ENCODE peak calls at places on chromosomes 2 and 18, in four cellular contexts. P, D, X and B are unnamed samples.

GRCh38 chr2:151757861-151758260 is 23.6 kb upstream of the NEB start:
- DNase-seq in P (no peak), D (no peak), X (no peak), B (no peak)

GRCh38 chr2:195543902-195544894 is 112.8 kb upstream of the SLC39A10 start:
- DNase-seq in P (no peak), X (no peak), D (no peak), B (no peak)

GRCh38 chr18:77300579-77300978 is 50.9 kb downstream of the GALR1 start:
- DNase-seq in X (no peak), D (no peak), P (no peak), B (no peak)

GRCh38 chr18:36942264-36942663 is 113.3 kb downstream of the KIAA1328 start:
- DNase-seq in D (peak; percentile 20), P (no peak), X (peak; percentile 11), B (no peak)

GRCh38 chr2:40043641-40044040 is 264.6 kb upstream of the THUMPD2 start:
- DNase-seq in X (no peak), D (no peak), P (no peak), B (no peak)

GRCh38 chr18:8858888-8859511 is 153.6 kb downstream of the MTCL1 start:
- DNase-seq in D (no peak), X (no peak), P (no peak), B (no peak)

GRCh38 chr2:85277416-85278158 is 50.2 kb downstream of the TGOLN2 start:
- DNase-seq in P (peak; percentile 50), X (peak; percentile 61), D (no peak), B (no peak)

GRCh38 chr18:48743046-48743445 is 204.2 kb downstream of the CTIF start:
- DNase-seq in D (no peak), P (peak; percentile 32), X (no peak), B (no peak)

GRCh38 chr18:67417864-67418523 is 98.5 kb downstream of the DSEL start:
- DNase-seq in X (no peak), D (no peak), P (no peak), B (no peak)

GRCh38 chr2:119748135-119748534 is 11.6 kb upstream of the PTPN4 start:
- DNase-seq in P (no peak), X (no peak), D (no peak), B (no peak)

GRCh38 chr2:68732036-68732435 is 2.6 kb upstream of the ARHGAP25 start:
- DNase-seq in P (no peak), X (no peak), D (no peak), B (no peak)

GRCh38 chr2:226308981-226309380 is 490.6 kb downstream of the IRS1 start:
- DNase-seq in D (no peak), X (no peak), P (no peak), B (no peak)

GRCh38 chr2:200975672-200976071 is 12.2 kb upstream of the ORC2 start:
- DNase-seq in D (no peak), X (no peak), P (no peak), B (no peak)

GRCh38 chr18:58313491-58314032 is 269.5 kb downstream of the NEDD4L start:
- DNase-seq in X (no peak), P (peak; percentile 78), D (no peak), B (no peak)

GRCh38 chr18:35473562-35473961 is 24.2 kb downstream of the INO80C start:
- DNase-seq in D (no peak), P (no peak), X (no peak), B (no peak)

GRCh38 chr18:21740474-21740723 is 193 bp upstream of the MIB1 start:
- DNase-seq in P (peak; percentile 99), X (no peak), D (no peak), B (peak; percentile 99)

GRCh38 chr2:82320296-82320695 is 2015.7 kb upstream of the LRRTM1 start:
- DNase-seq in P (no peak), X (no peak), D (no peak), B (no peak)

GRCh38 chr2:193824474-193824873 is 1629.7 kb upstream of the TMEFF2 start:
- DNase-seq in P (no peak), X (no peak), D (no peak), B (no peak)

GRCh38 chr2:216206821-216207220 is 97.7 kb downstream of the XRCC5 start:
- DNase-seq in D (no peak), P (no peak), X (no peak), B (no peak)

GRCh38 chr2:24816404-24816803 is 23.2 kb downstream of the CENPO start:
- DNase-seq in P (peak; percentile 3), X (no peak), D (no peak), B (no peak)

GRCh38 chr2:70999362-70999761 is 4.7 kb upstream of the TEX261 start:
- DNase-seq in P (peak; percentile 37), X (no peak), D (no peak), B (no peak)

GRCh38 chr18:75864816-75865215 is 437.3 kb upstream of the SMIM21 start:
- DNase-seq in X (no peak), D (no peak), P (no peak), B (no peak)

GRCh38 chr2:109124982-109125594 is 3.9 kb upstream of the SH3RF3 start:
- DNase-seq in P (no peak), D (no peak), X (peak; percentile 27), B (peak; percentile 9)

GRCh38 chr2:195863564-195863963 is 205.1 kb downstream of the DNAH7 start:
- DNase-seq in P (no peak), D (no peak), X (no peak), B (no peak)

GRCh38 chr2:195535911-195536522 is 121.0 kb upstream of the SLC39A10 start:
- DNase-seq in P (peak; percentile 33), X (no peak), D (no peak), B (peak; percentile 72)

GRCh38 chr2:119029297-119029696 is 87.3 kb downstream of the MARCO start:
- DNase-seq in X (no peak), P (no peak), D (no peak), B (no peak)

GRCh38 chr18:23503038-23503966 is at the start of gene RMC1:
- DNase-seq in P (peak; percentile 96), D (peak; percentile 97), X (peak; percentile 99), B (peak; percentile 98)

GRCh38 chr2:183950673-183951072 is 647.7 kb upstream of the ZNF804A start:
- DNase-seq in P (no peak), D (no peak), X (no peak), B (no peak)

GRCh38 chr2:208366215-208367132 is 40.1 kb upstream of the PTH2R start:
- DNase-seq in X (no peak), D (no peak), P (no peak), B (no peak)

GRCh38 chr2:236642584-236643291 is 73.1 kb downstream of the ACKR3 start:
- DNase-seq in X (no peak), D (no peak), P (peak; percentile 58), B (no peak)

GRCh38 chr2:175054340-175054739 is 49.2 kb upstream of the CHN1 start:
- DNase-seq in D (no peak), P (no peak), X (no peak), B (no peak)

GRCh38 chr18:59915606-59916005 is 15.8 kb downstream of the PMAIP1 start:
- DNase-seq in X (no peak), D (no peak), P (no peak), B (no peak)

GRCh38 chr2:215917953-215918620 is 95.3 kb downstream of the MREG start:
- DNase-seq in P (no peak), D (no peak), X (no peak), B (no peak)

GRCh38 chr18:36808681-36809080 is 20.1 kb downstream of the TPGS2 start:
- DNase-seq in P (no peak), X (no peak), D (no peak), B (no peak)

GRCh38 chr18:79597176-79598045 is 82.2 kb upstream of the CTDP1 start:
- DNase-seq in X (peak; percentile 0), P (no peak), D (no peak), B (no peak)

GRCh38 chr18:59646946-59647307 is 50.3 kb downstream of the CCBE1 start:
- DNase-seq in D (no peak), X (no peak), P (no peak), B (no peak)

GRCh38 chr2:157827377-157827776 is 48.8 kb downstream of the ACVR1 start:
- DNase-seq in D (no peak), P (no peak), X (no peak), B (no peak)

GRCh38 chr2:24313744-24314632 is 46.3 kb downstream of the ITSN2 start:
- DNase-seq in P (no peak), D (no peak), X (no peak), B (no peak)

DNA sequence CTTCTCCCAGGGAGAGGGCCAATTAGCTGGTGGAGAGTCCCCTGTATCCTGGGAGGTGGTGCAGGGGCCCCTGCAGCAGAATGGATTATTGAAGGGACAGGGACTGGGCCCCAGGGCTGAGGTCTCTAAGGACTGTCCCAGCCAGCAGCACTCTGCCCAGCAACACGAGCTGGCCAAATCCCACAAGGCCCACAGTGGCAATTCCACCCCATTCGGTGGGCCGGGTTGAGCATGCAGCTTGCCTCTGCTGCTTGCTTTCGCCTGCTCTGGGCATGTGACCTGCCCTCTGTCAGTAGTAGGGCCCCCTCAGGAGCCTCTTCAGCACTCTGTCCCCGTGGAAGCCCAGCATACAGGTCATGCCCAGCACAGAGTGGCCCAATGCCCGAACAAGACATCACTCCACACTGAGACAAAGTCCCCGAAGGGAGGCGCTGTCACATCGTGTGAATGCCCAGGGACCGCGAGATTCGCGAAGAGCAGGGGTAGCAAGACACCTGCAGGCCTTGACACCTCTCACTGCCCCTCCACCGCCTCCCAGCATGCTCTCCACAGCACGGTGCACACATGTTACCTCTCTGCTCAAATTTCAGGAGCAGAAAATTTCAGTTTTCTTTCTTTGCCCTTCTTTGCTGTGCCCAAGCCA is 65.4 kb downstream of the CRACDL start:
- DNase-seq in P (no peak), D (no peak), X (no peak), B (no peak)
- TF ChIP-seq CTCF in P (no peak), D (no peak), X (no peak), B (no peak)

GRCh38 chr2:57602738-57603137 is 443.9 kb upstream of the VRK2 start:
- DNase-seq in P (no peak), D (no peak), X (no peak), B (no peak)

GRCh38 chr2:57598552-57598951 is 448.1 kb upstream of the VRK2 start:
- DNase-seq in D (no peak), X (no peak), P (no peak), B (no peak)

DNA sequence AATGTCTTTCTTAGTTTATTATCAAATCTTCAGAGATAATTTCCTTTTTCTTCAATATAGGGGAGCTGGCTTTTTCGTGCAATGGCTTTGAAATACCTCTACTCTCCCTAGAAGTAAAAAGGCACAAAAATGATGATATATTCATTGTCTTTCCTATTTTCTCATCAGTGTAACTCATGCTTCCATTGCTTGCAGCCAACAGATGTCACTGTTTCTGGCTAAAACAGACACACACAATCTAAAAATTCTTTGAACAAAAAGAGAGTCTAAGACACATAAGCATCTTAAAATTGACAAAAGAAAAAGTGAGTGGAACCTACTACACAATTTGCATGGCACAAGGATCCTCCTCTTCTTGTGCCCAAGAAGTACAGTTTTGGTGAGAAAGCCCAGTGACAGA is 448.7 kb upstream of the VRK2 start:
- DNase-seq in P (no peak), X (no peak), D (no peak), B (no peak)
- TF ChIP-seq CTCF in P (no peak), X (no peak), D (no peak), B (no peak)

GRCh38 chr2:2934030-2934429 is 443.6 kb downstream of the EIPR1 start:
- DNase-seq in X (no peak), P (no peak), D (no peak), B (no peak)
- TF ChIP-seq CTCF in X (no peak), P (no peak), D (no peak), B (no peak)

DNA sequence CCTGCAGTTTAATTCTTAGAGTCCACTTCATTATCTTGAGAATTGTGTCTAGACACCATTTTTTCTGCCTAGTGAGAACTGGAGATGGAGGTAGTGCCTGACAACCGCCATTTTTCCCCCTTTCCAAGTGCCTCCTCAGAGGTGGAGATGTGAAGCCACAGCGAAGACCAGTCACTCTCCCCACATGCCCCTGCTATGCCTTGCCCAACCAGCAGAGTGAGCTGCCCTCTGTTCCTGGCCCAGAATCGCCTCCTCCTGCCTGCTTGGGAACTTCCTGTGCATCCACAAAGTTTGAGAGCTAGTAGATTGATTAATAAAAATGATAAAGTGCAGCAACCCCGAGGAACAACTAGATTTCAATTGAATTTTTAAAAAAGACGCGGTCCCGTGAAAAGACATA is 123.3 kb downstream of the CLIP4 start:
- DNase-seq in P (no peak), X (no peak), D (peak; percentile 63), B (no peak)
- TF ChIP-seq CTCF in P (no peak), X (peak; percentile 46), D (peak; percentile 70), B (no peak)